ENCODE peak calls at places on chromosome 20, in six cellular contexts. One of them, this sample, is unnamed.

GRCh38 chr20:5511930-5512329 is 195.2 kb upstream of the PROKR2 start:
- DNase-seq in endodermal cell: no peak
- DNase-seq in fibroblast of villous mesenchyme: no peak
- DNase-seq in right lobe of liver: no peak
- DNase-seq in choroid plexus epithelial cell: no peak
- DNase-seq in fibroblast of pulmonary artery: no peak
- DNase-seq in this sample: no peak

GRCh38 chr20:4041748-4042411 is 26.5 kb upstream of the RNF24 start:
- DNase-seq in right lobe of liver: no peak
- DNase-seq in fibroblast of villous mesenchyme: peak; percentile 99
- DNase-seq in endodermal cell: peak; percentile 75
- DNase-seq in fibroblast of pulmonary artery: peak; percentile 99
- DNase-seq in choroid plexus epithelial cell: peak; percentile 97
- DNase-seq in this sample: peak; percentile 95

GRCh38 chr20:45781391-45781931 is 10.2 kb downstream of the WFDC3 start:
- DNase-seq in fibroblast of pulmonary artery: peak; percentile 78
- DNase-seq in fibroblast of villous mesenchyme: peak; percentile 99
- DNase-seq in endodermal cell: no peak
- DNase-seq in choroid plexus epithelial cell: peak; percentile 79
- DNase-seq in right lobe of liver: no peak
- DNase-seq in this sample: peak; percentile 85

GRCh38 chr20:21575167-21575566 is 61.3 kb upstream of the NKX2-2 start:
- DNase-seq in endodermal cell: no peak
- DNase-seq in choroid plexus epithelial cell: no peak
- DNase-seq in fibroblast of villous mesenchyme: no peak
- DNase-seq in fibroblast of pulmonary artery: no peak
- DNase-seq in right lobe of liver: no peak
- DNase-seq in this sample: no peak

GRCh38 chr20:36273414-36274247 is 32.5 kb upstream of the DLGAP4 start:
- DNase-seq in choroid plexus epithelial cell: peak; percentile 45
- DNase-seq in fibroblast of villous mesenchyme: peak; percentile 20
- DNase-seq in endodermal cell: no peak
- DNase-seq in right lobe of liver: no peak
- DNase-seq in fibroblast of pulmonary artery: peak; percentile 28
- DNase-seq in this sample: no peak

GRCh38 chr20:2986466-2986865 is 57.0 kb upstream of the GNRH2 start:
- DNase-seq in right lobe of liver: no peak
- DNase-seq in endodermal cell: no peak
- DNase-seq in choroid plexus epithelial cell: peak; percentile 46
- DNase-seq in fibroblast of villous mesenchyme: peak; percentile 49
- DNase-seq in fibroblast of pulmonary artery: peak; percentile 60
- DNase-seq in this sample: no peak

GRCh38 chr20:25310268-25310920 is 62.5 kb downstream of the PYGB start:
- DNase-seq in right lobe of liver: peak; percentile 73
- DNase-seq in endodermal cell: no peak
- DNase-seq in fibroblast of pulmonary artery: peak; percentile 64
- DNase-seq in fibroblast of villous mesenchyme: peak; percentile 97
- DNase-seq in choroid plexus epithelial cell: peak; percentile 96
- DNase-seq in this sample: peak; percentile 87

GRCh38 chr20:10502098-10502526 is 67.0 kb downstream of the SLX4IP start:
- DNase-seq in fibroblast of villous mesenchyme: no peak
- DNase-seq in right lobe of liver: no peak
- DNase-seq in fibroblast of pulmonary artery: no peak
- DNase-seq in choroid plexus epithelial cell: no peak
- DNase-seq in endodermal cell: no peak
- DNase-seq in this sample: no peak

GRCh38 chr20:49970498-49970897 is 12.3 kb upstream of the SNAI1 start:
- DNase-seq in right lobe of liver: no peak
- DNase-seq in choroid plexus epithelial cell: no peak
- DNase-seq in endodermal cell: no peak
- DNase-seq in fibroblast of pulmonary artery: no peak
- DNase-seq in fibroblast of villous mesenchyme: no peak
- DNase-seq in this sample: no peak

GRCh38 chr20:34017610-34018009 is 23.9 kb downstream of the RALY start:
- DNase-seq in fibroblast of pulmonary artery: peak; percentile 46
- DNase-seq in fibroblast of villous mesenchyme: peak; percentile 74
- DNase-seq in endodermal cell: no peak
- DNase-seq in choroid plexus epithelial cell: peak; percentile 74
- DNase-seq in right lobe of liver: no peak
- DNase-seq in this sample: peak; percentile 86

DNA sequence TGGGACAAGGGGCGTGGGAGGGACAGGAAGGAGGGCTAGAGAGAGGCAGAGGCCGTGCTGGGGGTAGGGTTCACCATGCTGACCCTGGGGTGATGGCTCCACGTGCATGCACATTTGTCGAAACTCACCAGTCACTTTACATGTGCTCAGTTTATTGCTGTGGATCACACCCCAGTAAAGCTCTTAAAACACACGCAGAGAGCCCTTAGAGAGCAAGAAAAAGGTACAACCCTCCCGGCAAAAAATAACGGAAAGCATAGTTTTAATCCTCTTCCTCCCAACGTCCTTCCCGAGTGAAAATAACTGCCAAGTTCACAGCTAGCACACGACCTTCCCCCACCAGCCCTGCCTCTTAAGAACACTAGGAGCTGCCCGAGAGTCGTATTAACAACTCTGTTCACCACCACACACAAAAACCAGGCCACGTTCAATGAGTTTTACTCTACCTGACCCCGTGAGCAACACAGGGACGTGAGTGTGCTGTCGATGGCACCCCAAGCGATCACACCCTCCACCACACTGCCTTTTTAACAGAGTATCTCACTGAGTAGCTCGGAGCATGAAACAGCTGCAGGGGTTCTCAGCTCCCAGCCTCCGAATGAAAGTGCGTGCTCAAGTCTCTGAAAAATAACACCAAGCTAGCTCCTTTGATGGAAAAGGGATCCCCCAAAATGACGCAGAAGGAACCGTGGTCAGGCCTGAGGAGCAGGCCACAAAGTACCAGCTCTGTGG is 39.7 kb downstream of the TAF4 start:
- DNase-seq in right lobe of liver: peak; percentile 49
- DNase-seq in endodermal cell: no peak
- DNase-seq in fibroblast of villous mesenchyme: peak; percentile 87
- DNase-seq in choroid plexus epithelial cell: peak; percentile 90
- DNase-seq in fibroblast of pulmonary artery: peak; percentile 82
- DNase-seq in this sample: peak; percentile 50
- H3K4me3 ChIP-seq in right lobe of liver: no peak overlapping the region
- H3K4me3 ChIP-seq in endodermal cell: no peak overlapping the region
- H3K4me3 ChIP-seq in fibroblast of villous mesenchyme: no peak overlapping the region
- H3K4me3 ChIP-seq in choroid plexus epithelial cell: peak overlapping the region; percentile 13
- H3K4me3 ChIP-seq in fibroblast of pulmonary artery: no peak overlapping the region
- H3K4me3 ChIP-seq in this sample: no peak overlapping the region

DNA sequence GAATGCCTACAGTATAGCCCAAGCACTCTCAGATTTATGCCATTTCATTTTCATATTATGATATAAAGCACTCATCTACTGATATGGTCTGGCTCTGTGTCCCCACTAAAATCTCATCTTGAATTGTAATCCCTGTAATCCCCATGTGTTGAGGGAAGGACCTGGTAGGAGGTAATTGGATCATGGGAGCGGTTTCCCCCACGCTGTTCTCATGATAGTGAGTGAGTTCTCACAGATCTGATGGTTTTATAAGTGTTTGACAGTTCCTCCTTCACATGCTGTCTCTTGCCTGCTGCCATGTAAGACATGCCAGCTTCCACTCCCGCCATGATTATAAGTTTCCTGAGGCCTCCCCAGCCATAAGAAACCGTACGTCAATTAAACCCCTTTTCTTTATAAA is 171.7 kb downstream of the OTOR start:
- DNase-seq in right lobe of liver: no peak
- DNase-seq in fibroblast of pulmonary artery: no peak
- DNase-seq in choroid plexus epithelial cell: no peak
- DNase-seq in fibroblast of villous mesenchyme: no peak
- DNase-seq in endodermal cell: no peak
- DNase-seq in this sample: no peak
- TF ChIP-seq CTCF in right lobe of liver: no peak
- TF ChIP-seq CTCF in fibroblast of pulmonary artery: no peak
- TF ChIP-seq CTCF in choroid plexus epithelial cell: no peak
- TF ChIP-seq CTCF in fibroblast of villous mesenchyme: no peak
- TF ChIP-seq CTCF in endodermal cell: no peak
- TF ChIP-seq CTCF in this sample: no peak

DNA sequence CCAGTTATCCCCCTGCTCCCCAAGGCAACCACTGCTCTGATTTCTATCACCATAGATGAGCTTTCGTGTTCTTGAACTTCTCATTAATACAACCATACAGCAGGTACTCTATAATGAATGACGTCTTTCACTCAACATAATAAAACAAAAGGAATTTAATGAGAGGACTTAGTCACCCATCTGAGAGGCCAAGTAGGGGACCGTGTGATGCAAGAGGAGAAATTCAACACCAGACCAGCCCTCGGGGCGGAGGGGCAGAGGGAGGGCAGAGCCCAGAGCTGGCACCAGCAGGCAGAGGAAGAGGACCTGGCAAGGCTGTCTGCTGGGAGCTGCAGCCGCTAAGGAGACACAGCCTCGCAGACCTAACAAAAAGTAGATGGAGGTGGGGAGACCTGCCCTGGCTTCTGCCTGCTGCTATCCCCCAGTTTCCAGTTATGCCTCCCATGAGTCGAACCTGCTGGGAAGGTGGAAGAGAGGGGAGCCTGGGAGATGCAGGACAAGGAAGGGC is 13.7 kb downstream of the CCN5 start:
- DNase-seq in fibroblast of villous mesenchyme: peak; percentile 73
- DNase-seq in endodermal cell: peak; percentile 81
- DNase-seq in choroid plexus epithelial cell: peak; percentile 51
- DNase-seq in right lobe of liver: peak; percentile 65
- DNase-seq in fibroblast of pulmonary artery: peak; percentile 80
- DNase-seq in this sample: peak; percentile 62
- H3K4me3 ChIP-seq in fibroblast of villous mesenchyme: no peak overlapping the region
- H3K4me3 ChIP-seq in endodermal cell: no peak overlapping the region
- H3K4me3 ChIP-seq in choroid plexus epithelial cell: no peak overlapping the region
- H3K4me3 ChIP-seq in right lobe of liver: no peak overlapping the region
- H3K4me3 ChIP-seq in fibroblast of pulmonary artery: no peak overlapping the region
- H3K4me3 ChIP-seq in this sample: no peak overlapping the region

GRCh38 chr20:48695255-48695654 is 132.5 kb downstream of the PREX1 start:
- DNase-seq in fibroblast of pulmonary artery: no peak
- DNase-seq in choroid plexus epithelial cell: no peak
- DNase-seq in fibroblast of villous mesenchyme: peak; percentile 38
- DNase-seq in right lobe of liver: no peak
- DNase-seq in endodermal cell: no peak
- DNase-seq in this sample: no peak

GRCh38 chr20:48694466-48694865 is 133.3 kb downstream of the PREX1 start:
- DNase-seq in right lobe of liver: no peak
- DNase-seq in choroid plexus epithelial cell: no peak
- DNase-seq in fibroblast of villous mesenchyme: no peak
- DNase-seq in endodermal cell: no peak
- DNase-seq in fibroblast of pulmonary artery: no peak
- DNase-seq in this sample: no peak

GRCh38 chr20:48695738-48696137 is 132.1 kb downstream of the PREX1 start:
- DNase-seq in endodermal cell: no peak
- DNase-seq in fibroblast of pulmonary artery: no peak
- DNase-seq in right lobe of liver: no peak
- DNase-seq in fibroblast of villous mesenchyme: no peak
- DNase-seq in choroid plexus epithelial cell: no peak
- DNase-seq in this sample: no peak

GRCh38 chr20:48698507-48699267 is 129.1 kb downstream of the PREX1 start:
- DNase-seq in endodermal cell: peak; percentile 66
- DNase-seq in choroid plexus epithelial cell: no peak
- DNase-seq in fibroblast of pulmonary artery: no peak
- DNase-seq in right lobe of liver: no peak
- DNase-seq in fibroblast of villous mesenchyme: no peak
- DNase-seq in this sample: no peak

GRCh38 chr20:48697845-48698491 is 129.8 kb downstream of the PREX1 start:
- DNase-seq in endodermal cell: no peak
- DNase-seq in right lobe of liver: peak; percentile 90
- DNase-seq in fibroblast of villous mesenchyme: peak; percentile 88
- DNase-seq in fibroblast of pulmonary artery: peak; percentile 92
- DNase-seq in choroid plexus epithelial cell: peak; percentile 89
- DNase-seq in this sample: peak; percentile 71
- TF ChIP-seq CTCF in endodermal cell: no peak
- TF ChIP-seq CTCF in right lobe of liver: no peak
- TF ChIP-seq CTCF in fibroblast of villous mesenchyme: no peak
- TF ChIP-seq CTCF in fibroblast of pulmonary artery: no peak
- TF ChIP-seq CTCF in choroid plexus epithelial cell: no peak
- TF ChIP-seq CTCF in this sample: no peak

GRCh38 chr20:53161473-53161872 is 189.3 kb downstream of the TSHZ2 start:
- DNase-seq in right lobe of liver: no peak
- DNase-seq in choroid plexus epithelial cell: no peak
- DNase-seq in endodermal cell: no peak
- DNase-seq in fibroblast of villous mesenchyme: no peak
- DNase-seq in fibroblast of pulmonary artery: no peak
- DNase-seq in this sample: no peak

GRCh38 chr20:53161073-53161472 is 188.9 kb downstream of the TSHZ2 start:
- DNase-seq in choroid plexus epithelial cell: no peak
- DNase-seq in endodermal cell: no peak
- DNase-seq in fibroblast of pulmonary artery: no peak
- DNase-seq in right lobe of liver: no peak
- DNase-seq in fibroblast of villous mesenchyme: no peak
- DNase-seq in this sample: no peak

GRCh38 chr20:53163486-53163885 is 191.3 kb downstream of the TSHZ2 start:
- DNase-seq in choroid plexus epithelial cell: peak; percentile 17
- DNase-seq in fibroblast of villous mesenchyme: no peak
- DNase-seq in endodermal cell: no peak
- DNase-seq in fibroblast of pulmonary artery: peak; percentile 29
- DNase-seq in right lobe of liver: no peak
- DNase-seq in this sample: peak; percentile 92

GRCh38 chr20:53164072-53164471 is 191.9 kb downstream of the TSHZ2 start:
- DNase-seq in fibroblast of villous mesenchyme: no peak
- DNase-seq in choroid plexus epithelial cell: no peak
- DNase-seq in right lobe of liver: no peak
- DNase-seq in fibroblast of pulmonary artery: no peak
- DNase-seq in endodermal cell: no peak
- DNase-seq in this sample: no peak

DNA sequence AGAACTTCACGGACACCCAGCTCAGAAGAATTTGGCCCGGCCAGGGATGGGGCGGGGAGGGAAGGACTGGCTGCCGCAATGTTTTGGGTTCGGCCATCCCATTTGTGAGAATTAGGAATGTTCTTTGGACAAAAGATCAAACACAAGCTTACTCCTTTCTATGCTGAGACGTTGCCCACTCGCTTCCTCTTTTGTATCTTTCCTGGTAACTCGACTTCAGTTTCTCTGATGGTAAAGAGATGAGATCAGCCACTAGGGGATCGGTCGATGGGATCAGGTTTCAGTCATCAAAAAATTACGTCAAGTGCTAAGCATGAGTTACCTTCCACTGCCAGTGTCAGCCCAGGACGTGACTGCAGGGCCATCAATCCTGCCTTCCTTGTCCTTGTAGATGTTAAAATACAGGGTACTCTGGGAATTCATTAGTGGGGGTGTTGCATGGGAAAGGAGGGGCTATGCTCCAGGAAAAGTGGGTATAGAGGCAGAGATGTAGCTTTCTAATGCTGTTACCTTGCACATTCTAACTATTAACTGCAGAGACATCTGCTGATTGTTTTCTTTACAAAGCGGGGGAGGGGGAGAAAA is 190.2 kb downstream of the TSHZ2 start:
- DNase-seq in choroid plexus epithelial cell: peak; percentile 64
- DNase-seq in right lobe of liver: no peak
- DNase-seq in fibroblast of pulmonary artery: peak; percentile 48
- DNase-seq in endodermal cell: peak; percentile 87
- DNase-seq in fibroblast of villous mesenchyme: peak; percentile 67
- DNase-seq in this sample: peak; percentile 72
- H3K4me3 ChIP-seq in choroid plexus epithelial cell: no peak overlapping the region
- H3K4me3 ChIP-seq in right lobe of liver: no peak overlapping the region
- H3K4me3 ChIP-seq in fibroblast of pulmonary artery: no peak overlapping the region
- H3K4me3 ChIP-seq in endodermal cell: no peak overlapping the region
- H3K4me3 ChIP-seq in fibroblast of villous mesenchyme: peak overlapping the region; percentile 3
- H3K4me3 ChIP-seq in this sample: peak overlapping the region; percentile 7

This sample was measured in astrocyte of the spinal cord.